ENCODE peak calls at places on chromosomes 1 and 21, in four cellular contexts. One of them, this sample, is unnamed.

GRCh38 chr1:155882235-155882634 is 22.9 kb downstream of the SYT11 start:
- DNase-seq in GM20000: peak
- DNase-seq in mucosa of descending colon: no peak
- DNase-seq in NCI-H1092 treated with DMSO at 0.1 percent for 48 hours: no peak
- DNase-seq in this sample: peak

GRCh38 chr1:63984257-63984626 is 210.4 kb downstream of the ROR1 start:
- DNase-seq in NCI-H1092 treated with DMSO at 0.1 percent for 48 hours: no peak
- DNase-seq in mucosa of descending colon: no peak
- DNase-seq in GM20000: no peak
- DNase-seq in this sample: no peak

GRCh38 chr1:18057643-18058042 is 50.0 kb upstream of the IGSF21 start:
- DNase-seq in GM20000: no peak
- DNase-seq in NCI-H1092 treated with DMSO at 0.1 percent for 48 hours: no peak
- DNase-seq in mucosa of descending colon: no peak
- DNase-seq in this sample: no peak

GRCh38 chr1:162069334-162070093 is at the start of gene NOS1AP:
- DNase-seq in NCI-H1092 treated with DMSO at 0.1 percent for 48 hours: peak
- DNase-seq in mucosa of descending colon: peak
- DNase-seq in GM20000: peak
- DNase-seq in this sample: peak

GRCh38 chr1:149917590-149918144 is at the start of gene SV2A:
- DNase-seq in mucosa of descending colon: no peak
- DNase-seq in NCI-H1092 treated with DMSO at 0.1 percent for 48 hours: peak
- DNase-seq in GM20000: peak
- DNase-seq in this sample: peak

GRCh38 chr1:1490633-1491230 is 19.2 kb downstream of the ATAD3B start:
- DNase-seq in mucosa of descending colon: no peak
- DNase-seq in GM20000: no peak
- DNase-seq in NCI-H1092 treated with DMSO at 0.1 percent for 48 hours: no peak
- DNase-seq in this sample: no peak

GRCh38 chr1:207084241-207084640 is 4.4 kb upstream of the C4BPB start:
- DNase-seq in mucosa of descending colon: no peak
- DNase-seq in NCI-H1092 treated with DMSO at 0.1 percent for 48 hours: no peak
- DNase-seq in GM20000: no peak
- DNase-seq in this sample: no peak

GRCh38 chr1:54274448-54274847 is 74.5 kb downstream of the MRPL37 start:
- DNase-seq in mucosa of descending colon: no peak
- DNase-seq in NCI-H1092 treated with DMSO at 0.1 percent for 48 hours: no peak
- DNase-seq in GM20000: no peak
- DNase-seq in this sample: no peak

GRCh38 chr1:187787696-187788095 is 958.9 kb downstream of the PLA2G4A start:
- DNase-seq in GM20000: no peak
- DNase-seq in mucosa of descending colon: no peak
- DNase-seq in NCI-H1092 treated with DMSO at 0.1 percent for 48 hours: no peak
- DNase-seq in this sample: no peak

GRCh38 chr1:223721658-223722606 is 9.6 kb downstream of the CAPN2 start:
- DNase-seq in mucosa of descending colon: no peak
- DNase-seq in GM20000: no peak
- DNase-seq in NCI-H1092 treated with DMSO at 0.1 percent for 48 hours: no peak
- DNase-seq in this sample: no peak

GRCh38 chr1:24768873-24769605 is 23.8 kb downstream of the CLIC4 start:
- DNase-seq in GM20000: no peak
- DNase-seq in NCI-H1092 treated with DMSO at 0.1 percent for 48 hours: no peak
- DNase-seq in mucosa of descending colon: no peak
- DNase-seq in this sample: no peak

GRCh38 chr1:54173681-54174080 is 20.9 kb upstream of the CDCP2 start:
- DNase-seq in NCI-H1092 treated with DMSO at 0.1 percent for 48 hours: no peak
- DNase-seq in GM20000: no peak
- DNase-seq in mucosa of descending colon: no peak
- DNase-seq in this sample: no peak

GRCh38 chr1:93738926-93739325 is 57.3 kb upstream of the BCAR3 start:
- DNase-seq in mucosa of descending colon: no peak
- DNase-seq in GM20000: no peak
- DNase-seq in NCI-H1092 treated with DMSO at 0.1 percent for 48 hours: no peak
- DNase-seq in this sample: no peak

GRCh38 chr1:113415256-113416189 is 25.2 kb downstream of the MAGI3 start:
- DNase-seq in GM20000: no peak
- DNase-seq in mucosa of descending colon: no peak
- DNase-seq in NCI-H1092 treated with DMSO at 0.1 percent for 48 hours: peak
- DNase-seq in this sample: no peak

GRCh38 chr1:234393190-234393589 is 19.9 kb downstream of the COA6 start:
- DNase-seq in GM20000: no peak
- DNase-seq in NCI-H1092 treated with DMSO at 0.1 percent for 48 hours: no peak
- DNase-seq in mucosa of descending colon: no peak
- DNase-seq in this sample: no peak

GRCh38 chr21:32812035-32812434 is 40.5 kb upstream of the PAXBP1 start:
- DNase-seq in mucosa of descending colon: no peak
- DNase-seq in GM20000: no peak
- DNase-seq in NCI-H1092 treated with DMSO at 0.1 percent for 48 hours: no peak
- DNase-seq in this sample: no peak

GRCh38 chr1:197399691-197400521 is 131.9 kb downstream of the CRB1 start:
- DNase-seq in mucosa of descending colon: peak
- DNase-seq in NCI-H1092 treated with DMSO at 0.1 percent for 48 hours: peak
- DNase-seq in GM20000: peak
- DNase-seq in this sample: peak

GRCh38 chr1:97159342-97159741 is 437.8 kb downstream of the PTBP2 start:
- DNase-seq in mucosa of descending colon: no peak
- DNase-seq in NCI-H1092 treated with DMSO at 0.1 percent for 48 hours: no peak
- DNase-seq in GM20000: peak
- DNase-seq in this sample: no peak

GRCh38 chr1:110207831-110208230 is 2.3 kb upstream of the KCNC4 start:
- DNase-seq in NCI-H1092 treated with DMSO at 0.1 percent for 48 hours: peak
- DNase-seq in mucosa of descending colon: peak
- DNase-seq in GM20000: peak
- DNase-seq in this sample: peak

GRCh38 chr1:103560427-103560826 is 11.0 kb upstream of the AMY2B start:
- DNase-seq in mucosa of descending colon: no peak
- DNase-seq in NCI-H1092 treated with DMSO at 0.1 percent for 48 hours: no peak
- DNase-seq in GM20000: no peak
- DNase-seq in this sample: no peak

GRCh38 chr1:36350659-36351171 is 27.3 kb upstream of the EVA1B start:
- DNase-seq in NCI-H1092 treated with DMSO at 0.1 percent for 48 hours: no peak
- DNase-seq in GM20000: no peak
- DNase-seq in mucosa of descending colon: no peak
- DNase-seq in this sample: no peak

GRCh38 chr1:87200875-87201638 is 127.6 kb upstream of the LMO4 start:
- DNase-seq in NCI-H1092 treated with DMSO at 0.1 percent for 48 hours: no peak
- DNase-seq in mucosa of descending colon: peak
- DNase-seq in GM20000: no peak
- DNase-seq in this sample: no peak

GRCh38 chr1:71343686-71344416 is 263.0 kb upstream of the ZRANB2 start:
- DNase-seq in NCI-H1092 treated with DMSO at 0.1 percent for 48 hours: no peak
- DNase-seq in GM20000: no peak
- DNase-seq in mucosa of descending colon: no peak
- DNase-seq in this sample: peak

GRCh38 chr1:119084651-119085262 is 55.7 kb downstream of the WARS2 start:
- DNase-seq in GM20000: no peak
- DNase-seq in mucosa of descending colon: no peak
- DNase-seq in NCI-H1092 treated with DMSO at 0.1 percent for 48 hours: no peak
- DNase-seq in this sample: no peak